ENCODE peak calls at places on chromosomes 4 and X, in six cellular contexts. Y is AG09319; S is osteocyte; K is tibial nerve; W is effector memory CD8-positive, alpha-beta T cell; I is stimulated activated CD8-positive, alpha-beta memory T cell treated with anti-CD3 and anti-CD28 coated beads, Interleukin-7, amount 100 ng/mL, for 1 hour. X is an unnamed sample.

GRCh38 chrX:150409964-150410363 is 46.8 kb downstream of the MAMLD1 start:
- DNase-seq in Y (no peak), S (no peak), K (no peak), W (no peak), I (no peak), X (no peak)

GRCh38 chrX:22406332-22406731 is 133.6 kb downstream of the CBLL2 start:
- DNase-seq in Y (no peak), S (no peak), K (no peak), W (no peak), I (no peak), X (no peak)

GRCh38 chr4:121989715-121990114 is 37.9 kb upstream of the TRPC3 start:
- DNase-seq in Y (no peak), S (no peak), K (no peak), W (no peak), I (no peak), X (peak)

GRCh38 chr4:14871676-14872430 is 130.4 kb upstream of the CPEB2 start:
- DNase-seq in Y (no peak), S (no peak), K (no peak), W (no peak), I (no peak), X (peak)

GRCh38 chr4:116183241-116183640 is 902.1 kb downstream of the TRAM1L1 start:
- DNase-seq in Y (no peak), S (no peak), K (no peak), W (no peak), I (no peak), X (no peak)

GRCh38 chrX:52923781-52924241 is 26.7 kb downstream of the FAM156B start:
- DNase-seq in Y (no peak), S (no peak), K (no peak), W (no peak), I (no peak), X (peak)

GRCh38 chr4:54897590-54897989 is 227.8 kb downstream of the KDR start:
- DNase-seq in Y (no peak), S (no peak), K (no peak), W (no peak), I (no peak), X (no peak)

GRCh38 chr4:30525662-30526061 is 194.5 kb upstream of the PCDH7 start:
- DNase-seq in Y (no peak), S (no peak), K (no peak), W (no peak), I (no peak), X (no peak)

GRCh38 chrX:120604359-120604782 is 470 bp downstream of the MCTS1 start:
- DNase-seq in Y (no peak), S (no peak), K (no peak), W (peak), I (no peak), X (peak)

GRCh38 chr4:32987111-32987510 is 2266.9 kb downstream of the PCDH7 start:
- DNase-seq in Y (no peak), S (no peak), K (no peak), W (no peak), I (no peak), X (no peak)

GRCh38 chr4:82787342-82787741 is 11.3 kb downstream of the SCD5 start:
- DNase-seq in Y (no peak), S (peak), K (no peak), W (no peak), I (no peak), X (peak)